ENCODE peak calls at places on chromosomes 1 and 21, in five cellular contexts. H, C, S, A and I are unnamed samples.

GRCh38 chr1:184992271-184992670 is 18.0 kb upstream of the NIBAN1 start:
- DNase-seq in H (no peak), C (no peak), S (no peak), A (no peak), I (no peak)

GRCh38 chr1:96306809-96307208 is 414.8 kb upstream of the PTBP2 start:
- DNase-seq in H (no peak), C (no peak), S (no peak), A (no peak), I (no peak)

GRCh38 chr1:39575191-39576015 is 1.2 kb downstream of the PABPC4 start:
- DNase-seq in H (peak; percentile 87), C (peak; percentile 79), S (peak; percentile 42), A (peak; percentile 85), I (peak; percentile 83)

GRCh38 chr1:22267413-22268257 is 124.7 kb upstream of the WNT4 start:
- DNase-seq in H (peak; percentile 46), C (no peak), S (no peak), A (no peak), I (no peak)

GRCh38 chr1:55775007-55775406 is 559.8 kb upstream of the USP24 start:
- DNase-seq in H (no peak), C (no peak), S (no peak), A (no peak), I (no peak)

GRCh38 chr1:36156329-36157114 is 562 bp downstream of the MAP7D1 start:
- DNase-seq in H (peak; percentile 91), C (peak; percentile 65), S (peak; percentile 90), A (peak; percentile 86), I (peak; percentile 82)

GRCh38 chr1:17675681-17676243 is 79.4 kb upstream of the ACTL8 start:
- DNase-seq in H (peak; percentile 22), C (no peak), S (no peak), A (no peak), I (no peak)

GRCh38 chr1:22780696-22781095 is 70.1 kb downstream of the EPHB2 start:
- DNase-seq in H (no peak), C (peak; percentile 30), S (peak; percentile 94), A (no peak), I (no peak)

GRCh38 chr1:240465531-240465940 is 146.4 kb downstream of the GREM2 start:
- DNase-seq in H (no peak), C (no peak), S (peak; percentile 40), A (no peak), I (no peak)

GRCh38 chr1:68196676-68197075 is 35.6 kb downstream of the WLS start:
- DNase-seq in H (no peak), C (no peak), S (no peak), A (no peak), I (no peak)

GRCh38 chr21:29196021-29196663 is 65.7 kb downstream of the MAP3K7CL start:
- DNase-seq in H (no peak), C (peak; percentile 89), S (no peak), A (no peak), I (peak; percentile 86)

GRCh38 chr1:108780937-108781574 is 34.6 kb downstream of the STXBP3 start:
- DNase-seq in H (no peak), C (no peak), S (no peak), A (no peak), I (no peak)

GRCh38 chr1:29453502-29454240 is 217.3 kb downstream of the PTPRU start:
- DNase-seq in H (no peak), C (no peak), S (peak; percentile 77), A (peak; percentile 76), I (no peak)

GRCh38 chr1:77562596-77563154 is 119.8 kb downstream of the ZZZ3 start:
- DNase-seq in H (no peak), C (no peak), S (no peak), A (no peak), I (no peak)

GRCh38 chr1:244919320-244920282 is 55.3 kb upstream of the HNRNPU start:
- DNase-seq in H (no peak), C (no peak), S (no peak), A (no peak), I (no peak)

GRCh38 chr21:30747159-30747558 is at the start of gene KRTAP21-2:
- DNase-seq in H (no peak), C (no peak), S (no peak), A (no peak), I (no peak)
- H3K9me3 ChIP-seq in H (no peaks in the 10 kb centered on the region), C (no peaks in the 10 kb centered on the region), S (no peaks in the 10 kb centered on the region), A (no peaks in the 10 kb centered on the region), I (no peaks in the 10 kb centered on the region)

DNA sequence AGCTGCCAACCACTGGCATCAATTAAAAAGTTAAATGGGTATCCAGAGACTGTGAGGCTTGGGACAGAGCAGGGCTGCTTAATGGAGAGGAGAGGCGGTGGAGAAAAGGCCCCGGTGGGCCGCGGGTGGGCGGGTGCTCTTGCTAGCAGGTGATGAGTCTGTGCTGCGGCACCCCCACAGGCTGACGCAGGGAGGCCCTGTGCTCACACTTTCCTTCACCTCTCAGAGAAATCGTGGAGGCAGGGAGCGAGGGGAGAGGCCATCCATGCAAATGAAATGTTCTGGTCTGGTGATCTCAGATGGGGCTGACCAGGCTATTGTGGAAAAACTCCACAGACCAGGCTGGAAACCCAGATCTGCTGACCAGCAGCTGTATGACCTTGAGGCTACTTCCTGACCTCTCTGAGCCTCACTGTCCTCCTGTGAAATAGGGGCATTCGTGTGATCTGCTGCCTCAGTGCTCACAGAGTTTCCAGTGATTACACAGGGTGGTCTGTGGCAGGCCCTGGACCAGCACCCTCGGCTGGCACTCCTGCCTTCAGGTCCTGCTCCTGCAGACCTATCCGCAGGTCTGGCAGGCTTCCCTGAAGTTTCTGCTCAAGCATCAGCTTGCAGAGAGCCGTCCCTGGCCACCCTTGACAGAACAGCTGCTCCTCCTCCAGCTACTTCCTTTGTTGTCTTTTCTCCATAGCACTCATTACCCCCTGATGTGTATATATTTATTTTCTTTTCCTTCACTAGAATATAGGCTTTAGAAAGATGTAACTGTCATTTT is 89.2 kb downstream of the BEND5 start:
- DNase-seq in H (no peak), C (no peak), S (no peak), A (no peak), I (no peak)
- H3K9me3 ChIP-seq in H (no peaks in the 10 kb centered on the region), C (no peaks in the 10 kb centered on the region), S (no peaks in the 10 kb centered on the region), A (no peaks in the 10 kb centered on the region), I (no peaks in the 10 kb centered on the region)

GRCh38 chr21:27825035-27825434 is 858.1 kb upstream of the ADAMTS5 start:
- DNase-seq in H (peak; percentile 3), C (no peak), S (peak; percentile 40), A (no peak), I (no peak)

GRCh38 chr21:27831821-27832569 is 865.1 kb upstream of the ADAMTS5 start:
- DNase-seq in H (no peak), C (no peak), S (no peak), A (no peak), I (no peak)

GRCh38 chr21:27823652-27824201 is 856.8 kb upstream of the ADAMTS5 start:
- DNase-seq in H (no peak), C (no peak), S (no peak), A (no peak), I (no peak)

GRCh38 chr21:27831177-27831576 is 864.3 kb upstream of the ADAMTS5 start:
- DNase-seq in H (no peak), C (no peak), S (no peak), A (no peak), I (no peak)

GRCh38 chr21:27827972-27828371 is 861.1 kb upstream of the ADAMTS5 start:
- DNase-seq in H (no peak), C (no peak), S (no peak), A (no peak), I (no peak)
- H3K9me3 ChIP-seq in H (no peaks in the 10 kb centered on the region), C (no peaks in the 10 kb centered on the region), S (no peaks in the 10 kb centered on the region), A (no peaks in the 10 kb centered on the region), I (no peaks in the 10 kb centered on the region)

DNA sequence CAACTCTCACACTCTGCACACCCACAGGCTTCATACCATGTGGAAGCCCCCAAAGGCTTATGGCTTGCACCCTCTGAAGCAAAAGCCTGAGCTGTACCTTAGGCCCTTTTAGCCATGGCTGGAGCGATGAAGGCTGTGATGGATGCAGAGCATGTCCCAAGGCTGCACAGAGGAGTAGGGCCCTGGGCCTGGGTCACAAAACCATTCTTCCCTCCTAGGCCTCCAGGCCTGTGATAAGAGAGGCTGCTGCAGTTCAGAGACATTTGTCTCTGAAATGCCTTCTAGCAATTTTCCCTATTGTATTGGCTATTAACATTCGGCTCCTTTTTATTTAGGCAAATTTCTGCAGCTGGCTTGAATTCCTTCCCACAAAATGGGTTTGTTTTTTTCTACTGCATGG is 1707.7 kb downstream of the MRPL39 start:
- DNase-seq in H (no peak), C (no peak), S (no peak), A (no peak), I (no peak)
- H3K9me3 ChIP-seq in H (no peaks in the 10 kb centered on the region), C (no peaks in the 10 kb centered on the region), S (peaks cover 7% of the 10 kb centered on the region), A (no peaks in the 10 kb centered on the region), I (no peaks in the 10 kb centered on the region)

GRCh38 chr21:45586289-45586858 is 44.1 kb upstream of the SLC19A1 start:
- DNase-seq in H (no peak), C (no peak), S (no peak), A (peak; percentile 26), I (no peak)
- H3K9me3 ChIP-seq in H (no peaks in the 10 kb centered on the region), C (no peaks in the 10 kb centered on the region), S (peaks cover 25% of the 10 kb centered on the region), A (peaks cover 11% of the 10 kb centered on the region), I (peaks cover 18% of the 10 kb centered on the region)

GRCh38 chr1:93001893-93002292 is 40.6 kb upstream of the DIPK1A start:
- DNase-seq in H (no peak), C (no peak), S (no peak), A (no peak), I (no peak)

GRCh38 chr1:93003981-93004380 is 42.7 kb upstream of the DIPK1A start:
- DNase-seq in H (no peak), C (no peak), S (no peak), A (no peak), I (no peak)

GRCh38 chr1:93004566-93005251 is 43.4 kb upstream of the DIPK1A start:
- DNase-seq in H (no peak), C (no peak), S (no peak), A (no peak), I (no peak)

GRCh38 chr1:93007941-93008577 is 46.8 kb upstream of the DIPK1A start:
- DNase-seq in H (no peak), C (no peak), S (no peak), A (no peak), I (no peak)

GRCh38 chr1:93005252-93005598 is 44.0 kb upstream of the DIPK1A start:
- DNase-seq in H (no peak), C (no peak), S (no peak), A (no peak), I (no peak)
- H3K9me3 ChIP-seq in H (no peaks in the 10 kb centered on the region), C (no peaks in the 10 kb centered on the region), S (no peaks in the 10 kb centered on the region), A (no peaks in the 10 kb centered on the region), I (no peaks in the 10 kb centered on the region)

DNA sequence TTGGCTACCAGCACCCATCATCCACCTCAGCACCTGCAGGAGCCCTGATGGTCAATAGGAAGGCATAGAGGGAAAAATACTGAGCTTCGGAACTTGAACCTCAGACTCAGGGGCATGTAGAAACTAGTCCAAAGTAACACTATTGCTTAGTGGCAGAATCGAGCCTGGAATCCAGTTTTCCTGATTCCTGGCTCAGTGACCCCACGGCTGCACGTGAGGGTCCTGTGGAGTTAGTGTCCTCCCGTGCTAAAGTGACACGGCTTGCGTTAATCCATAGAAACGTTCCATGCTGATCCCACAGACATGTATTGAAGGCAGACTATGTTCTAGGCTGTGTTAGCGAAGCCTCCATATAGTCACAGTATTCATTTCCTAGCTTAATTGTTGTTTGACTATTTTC is 747.0 kb upstream of the TPTE start:
- DNase-seq in H (no peak), C (no peak), S (no peak), A (no peak), I (no peak)
- H3K9me3 ChIP-seq in H (no peaks in the 10 kb centered on the region), C (no peaks in the 10 kb centered on the region), S (peaks cover 99% of the 10 kb centered on the region), A (peaks cover 44% of the 10 kb centered on the region), I (peaks cover under 1% of the 10 kb centered on the region)

GRCh38 chr21:7957713-7958064 is 2563.7 kb upstream of the TPTE start:
- DNase-seq in H (no peak), C (no peak), S (no peak), A (no peak), I (no peak)
- H3K9me3 ChIP-seq in H (peaks cover 27% of the 10 kb centered on the region), C (no peaks in the 10 kb centered on the region), S (peaks cover 24% of the 10 kb centered on the region), A (peaks cover 87% of the 10 kb centered on the region), I (peaks cover 64% of the 10 kb centered on the region)